ENCODE peak calls at places on chromosomes 6 and 20, in seven cellular contexts. C is stomach, O is H9, H is uterus, M is RWPE1, Z is brain microvascular endothelial cell, F is GM12878. N is an unnamed sample.

GRCh38 chr6:81214414-81215091 is 537.9 kb downstream of the TENT5A start:
- DNase-seq in C (no peak), O (peak), H (no peak), M (no peak), Z (no peak), F (no peak), N (no peak)

GRCh38 chr6:53119349-53119748 is 29.3 kb downstream of the GCM1 start:
- DNase-seq in C (no peak), O (no peak), H (no peak), M (no peak), Z (no peak), F (no peak), N (no peak)

GRCh38 chr6:126650931-126651330 is 311.0 kb downstream of the CENPW start:
- DNase-seq in C (no peak), O (no peak), H (no peak), M (no peak), Z (peak), F (no peak), N (no peak)

GRCh38 chr6:23316131-23316530 is 746.8 kb downstream of the HDGFL1 start:
- DNase-seq in C (no peak), O (no peak), H (no peak), M (no peak), Z (no peak), F (no peak), N (no peak)

GRCh38 chr6:111718326-111718725 is 112.6 kb upstream of the TRAF3IP2 start:
- DNase-seq in C (no peak), O (no peak), H (no peak), M (no peak), Z (no peak), F (no peak), N (no peak)

GRCh38 chr6:19408331-19408730 is 428.8 kb upstream of the ID4 start:
- DNase-seq in C (no peak), O (no peak), H (no peak), M (no peak), Z (peak), F (no peak), N (no peak)

GRCh38 chr6:87588756-87589407 is 905 bp downstream of the RARS2 start:
- DNase-seq in C (no peak), O (no peak), H (no peak), M (no peak), Z (no peak), F (no peak), N (no peak)

GRCh38 chr6:16236648-16237199 is 1.7 kb upstream of the GMPR start:
- DNase-seq in C (peak), O (no peak), H (no peak), M (no peak), Z (peak), F (peak), N (no peak)

GRCh38 chr20:40977218-40977617 is 51.4 kb upstream of the TOP1 start:
- DNase-seq in C (no peak), O (no peak), H (no peak), M (no peak), Z (no peak), F (no peak), N (no peak)

GRCh38 chr6:10272591-10272990 is 142.3 kb downstream of the TFAP2A start:
- DNase-seq in C (no peak), O (no peak), H (no peak), M (no peak), Z (no peak), F (no peak), N (no peak)

GRCh38 chr20:21709535-21709904 is 4.1 kb downstream of the PAX1 start:
- DNase-seq in C (no peak), O (no peak), H (no peak), M (no peak), Z (no peak), F (no peak), N (no peak)

GRCh38 chr6:135268740-135269139 is 87.6 kb downstream of the MYB start:
- DNase-seq in C (no peak), O (no peak), H (no peak), M (no peak), Z (no peak), F (no peak), N (no peak)

GRCh38 chr6:168130168-168130651 is 51.2 kb upstream of the FRMD1 start:
- DNase-seq in C (peak), O (peak), H (no peak), M (no peak), Z (no peak), F (no peak), N (no peak)

GRCh38 chr6:109373333-109373732 is 8.9 kb downstream of the CD164 start:
- DNase-seq in C (no peak), O (no peak), H (no peak), M (no peak), Z (no peak), F (no peak), N (no peak)

GRCh38 chr6:131960371-131961133 is 9.4 kb upstream of the CCN2 start:
- DNase-seq in C (no peak), O (no peak), H (no peak), M (no peak), Z (no peak), F (no peak), N (no peak)

GRCh38 chr6:22381810-22382512 is 85.1 kb upstream of the PRL start:
- DNase-seq in C (no peak), O (no peak), H (no peak), M (no peak), Z (no peak), F (no peak), N (no peak)

GRCh38 chr6:107444277-107444676 is 15.1 kb downstream of the PDSS2 start:
- DNase-seq in C (no peak), O (no peak), H (no peak), M (no peak), Z (no peak), F (no peak), N (no peak)

GRCh38 chr6:42257614-42258013 is 40.0 kb upstream of the MRPS10 start:
- DNase-seq in C (no peak), O (peak), H (no peak), M (no peak), Z (no peak), F (no peak), N (no peak)

GRCh38 chr6:139323511-139324445 is 32.0 kb upstream of the TXLNB start:
- DNase-seq in C (peak), O (peak), H (peak), M (peak), Z (peak), F (no peak), N (peak)

GRCh38 chr20:1813101-1813529 is 82.1 kb upstream of the SIRPA start:
- DNase-seq in C (peak), O (no peak), H (peak), M (peak), Z (peak), F (no peak), N (no peak)

GRCh38 chr6:126017668-126018067 is 31.3 kb downstream of the TRMT11 start:
- DNase-seq in C (no peak), O (no peak), H (no peak), M (no peak), Z (no peak), F (no peak), N (no peak)

GRCh38 chr20:56418385-56418861 is 6.4 kb downstream of the CASS4 start:
- DNase-seq in C (no peak), O (no peak), H (no peak), M (no peak), Z (no peak), F (no peak), N (no peak)

GRCh38 chr20:43458422-43458924 is 777 bp downstream of the SRSF6 start:
- DNase-seq in C (no peak), O (peak), H (no peak), M (no peak), Z (no peak), F (no peak), N (no peak)

GRCh38 chr6:149545258-149545753 is 537 bp downstream of the PPIL4 start:
- DNase-seq in C (peak), O (peak), H (peak), M (peak), Z (peak), F (no peak), N (peak)

GRCh38 chr20:17845701-17846475 is 122.7 kb downstream of the SNX5 start:
- DNase-seq in C (no peak), O (no peak), H (no peak), M (no peak), Z (no peak), F (no peak), N (no peak)

GRCh38 chr6:18276610-18277009 is 12.3 kb upstream of the DEK start:
- DNase-seq in C (no peak), O (peak), H (no peak), M (no peak), Z (no peak), F (no peak), N (no peak)

GRCh38 chr20:23995905-23996666 is 7.5 kb upstream of the GGTLC1 start:
- DNase-seq in C (peak), O (no peak), H (peak), M (peak), Z (peak), F (no peak), N (peak)

GRCh38 chr20:45313943-45314342 is 5.8 kb upstream of the MATN4 start:
- DNase-seq in C (no peak), O (no peak), H (no peak), M (no peak), Z (no peak), F (no peak), N (no peak)

GRCh38 chr6:53465732-53466131 is 79.2 kb downstream of the GCLC start:
- DNase-seq in C (no peak), O (no peak), H (no peak), M (peak), Z (no peak), F (no peak), N (no peak)

GRCh38 chr20:48928832-48929725 is 7.6 kb downstream of the ARFGEF2 start:
- DNase-seq in C (no peak), O (no peak), H (no peak), M (no peak), Z (no peak), F (no peak), N (no peak)

GRCh38 chr6:51813904-51814303 is 273.5 kb downstream of the PKHD1 start:
- DNase-seq in C (no peak), O (no peak), H (no peak), M (no peak), Z (no peak), F (no peak), N (no peak)

GRCh38 chr6:143060806-143061596 is at the start of gene AIG1:
- DNase-seq in C (no peak), O (peak), H (peak), M (peak), Z (peak), F (no peak), N (peak)

GRCh38 chr20:11431613-11432012 is 486.1 kb upstream of the BTBD3 start:
- DNase-seq in C (no peak), O (no peak), H (no peak), M (no peak), Z (no peak), F (no peak), N (no peak)

GRCh38 chr20:15061955-15062354 is 724.5 kb upstream of the FLRT3 start:
- DNase-seq in C (no peak), O (peak), H (no peak), M (no peak), Z (no peak), F (no peak), N (no peak)

GRCh38 chr20:36591854-36592641 is 13.5 kb upstream of the RAB5IF start:
- DNase-seq in C (no peak), O (peak), H (peak), M (no peak), Z (no peak), F (no peak), N (no peak)

GRCh38 chr6:6984585-6985366 is 123.0 kb upstream of the RREB1 start:
- DNase-seq in C (no peak), O (no peak), H (no peak), M (no peak), Z (no peak), F (no peak), N (no peak)

GRCh38 chr20:2299301-2299700 is 3.5 kb downstream of the TGM3 start:
- DNase-seq in C (peak), O (no peak), H (no peak), M (no peak), Z (no peak), F (no peak), N (no peak)

GRCh38 chr20:44017905-44018683 is 103.4 kb downstream of the TOX2 start:
- DNase-seq in C (peak), O (no peak), H (peak), M (peak), Z (peak), F (no peak), N (no peak)

DNA sequence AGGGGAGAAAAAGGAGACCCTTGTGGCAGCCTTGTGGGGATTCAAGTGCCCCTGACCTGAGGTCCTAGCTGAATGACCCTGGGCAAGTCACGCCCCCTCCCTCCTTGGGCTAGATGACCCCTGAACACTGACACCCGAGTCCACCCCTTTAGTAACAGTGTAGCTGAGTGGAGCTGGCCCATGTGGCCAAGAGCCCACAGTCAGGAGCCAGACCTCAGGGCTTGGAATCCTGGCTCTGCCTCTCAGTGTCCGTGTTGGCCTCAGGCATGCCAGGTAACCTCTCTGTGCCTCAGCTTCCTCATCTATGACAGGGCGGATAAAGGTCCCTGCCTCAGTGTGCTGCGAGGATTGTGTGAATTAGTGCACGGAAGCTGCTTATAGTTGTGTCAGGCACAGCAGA is 14.3 kb downstream of the IP6K3 start:
- DNase-seq in C (no peak), O (no peak), H (no peak), M (no peak), Z (no peak), F (no peak), N (no peak)
- H3K27ac ChIP-seq in C (no peak), O (no peak), H (no peak), M (no peak), Z (no peak), F (no peak), N (no peak)

DNA sequence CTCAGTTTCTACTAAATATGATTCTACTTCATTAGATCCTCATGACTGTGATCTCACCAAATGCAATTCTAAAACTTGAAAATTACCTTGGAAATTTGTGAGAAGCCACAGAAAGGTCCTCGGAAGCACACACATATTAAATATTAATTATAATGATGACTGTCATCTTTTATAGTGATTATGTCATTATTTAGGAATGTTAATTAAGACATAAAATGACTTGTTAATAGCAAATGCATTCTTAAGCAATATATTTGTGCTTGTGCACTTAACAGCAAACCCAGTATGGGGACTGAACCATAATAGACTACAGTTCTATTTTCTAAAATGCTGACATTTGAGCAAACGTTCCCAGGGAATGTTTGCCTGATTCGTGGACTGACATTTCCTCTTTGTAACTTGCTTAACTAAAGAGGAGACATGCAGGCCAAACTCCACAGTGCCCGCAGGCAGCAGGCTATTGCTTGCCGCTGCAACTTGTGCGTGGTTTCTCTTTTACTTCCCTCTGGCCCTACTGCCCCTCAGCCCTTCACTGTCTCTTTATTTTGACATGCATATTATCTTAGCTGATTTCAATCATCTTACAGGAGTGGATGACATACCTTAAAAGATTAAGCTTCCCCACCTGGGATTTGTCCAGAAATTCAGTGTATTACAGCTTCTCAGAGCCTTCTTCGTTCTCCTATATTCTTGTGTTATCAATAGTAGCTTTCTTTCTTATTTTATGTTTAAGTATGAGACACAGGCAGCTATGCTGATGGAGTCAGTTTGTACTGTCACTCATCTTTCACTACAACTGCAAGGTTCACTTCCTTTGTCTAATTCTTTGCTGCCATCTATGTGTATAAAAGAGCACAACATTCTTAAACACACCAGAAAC is 141.5 kb downstream of the GMDS start:
- DNase-seq in C (no peak), O (no peak), H (no peak), M (peak), Z (peak), F (peak), N (no peak)
- H3K27ac ChIP-seq in C (no peak), O (no peak), H (no peak), M (no peak), Z (peak), F (no peak), N (no peak)

GRCh38 chr6:33673847-33674246 is 37.7 kb downstream of the UQCC2 start:
- DNase-seq in C (no peak), O (no peak), H (no peak), M (no peak), Z (no peak), F (no peak), N (no peak)

GRCh38 chr6:33670086-33670660 is 41.3 kb downstream of the UQCC2 start:
- DNase-seq in C (no peak), O (no peak), H (no peak), M (no peak), Z (no peak), F (no peak), N (no peak)

GRCh38 chr6:33671381-33672072 is 40.0 kb downstream of the UQCC2 start:
- DNase-seq in C (no peak), O (no peak), H (no peak), M (no peak), Z (no peak), F (no peak), N (no peak)

GRCh38 chr6:33670971-33671370 is 40.5 kb downstream of the UQCC2 start:
- DNase-seq in C (no peak), O (peak), H (no peak), M (peak), Z (no peak), F (no peak), N (no peak)

GRCh38 chr6:33672808-33673207 is 38.7 kb downstream of the UQCC2 start:
- DNase-seq in C (no peak), O (peak), H (peak), M (peak), Z (peak), F (no peak), N (no peak)
- H3K27ac ChIP-seq in C (peak), O (no peak), H (no peak), M (peak), Z (no peak), F (no peak), N (no peak)

GRCh38 chr6:89817481-89817880 is 2.1 kb downstream of the MDN1 start:
- DNase-seq in C (no peak), O (peak), H (no peak), M (no peak), Z (no peak), F (no peak), N (no peak)
- H3K27ac ChIP-seq in C (no peak), O (peak), H (no peak), M (no peak), Z (no peak), F (no peak), N (no peak)

GRCh38 chr6:30679765-30680535 is 6.5 kb downstream of the PPP1R18 start:
- DNase-seq in C (no peak), O (no peak), H (no peak), M (no peak), Z (no peak), F (no peak), N (no peak)
- H3K27ac ChIP-seq in C (peak), O (no peak), H (peak), M (peak), Z (no peak), F (peak), N (no peak)

DNA sequence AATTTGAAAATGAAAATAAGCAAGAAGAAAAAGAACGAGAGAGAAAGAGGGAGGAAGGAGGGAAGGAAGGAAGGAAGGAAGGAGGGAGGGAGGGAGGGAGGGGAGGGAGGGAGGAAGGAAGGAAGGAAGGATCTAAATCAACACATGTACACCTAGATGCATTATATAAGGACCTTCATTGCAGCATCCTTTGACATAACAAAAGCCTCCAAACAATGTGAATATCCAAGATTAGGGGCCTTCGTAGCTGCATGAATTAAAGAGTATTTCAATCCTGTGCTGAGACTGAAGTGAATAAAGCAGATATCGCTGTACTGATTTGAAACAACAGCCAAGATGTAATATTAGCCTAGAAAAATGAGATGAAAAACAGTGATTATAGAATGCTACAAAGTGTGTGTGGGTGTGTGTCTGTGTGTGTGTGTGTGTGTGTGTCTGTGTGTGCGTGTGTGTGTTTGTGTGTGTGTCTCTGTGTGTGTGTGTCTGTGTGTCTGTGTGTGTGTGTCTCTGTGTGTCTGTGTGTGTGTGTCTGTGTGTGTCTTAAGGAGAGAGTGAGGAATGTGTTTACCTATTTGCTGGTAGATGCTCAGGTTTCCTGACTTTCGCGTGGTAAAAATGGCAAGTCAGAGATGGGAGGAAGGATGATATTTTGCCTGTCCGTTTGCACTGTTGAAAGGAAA is 129.0 kb upstream of the PTPN1 start:
- DNase-seq in C (no peak), O (no peak), H (no peak), M (no peak), Z (no peak), F (no peak), N (no peak)
- H3K27ac ChIP-seq in C (peak), O (no peak), H (peak), M (no peak), Z (no peak), F (no peak), N (no peak)